ENCODE peak calls at places on chromosomes 6 and 20, in four cellular contexts. Q is mesothelial cell of epicardium, N is Caki2, I is WTC11. G is an unnamed sample.

GRCh38 chr6:143598466-143599080 is 79.2 kb upstream of the PHACTR2 start:
- DNase-seq in Q (no peak), I (no peak), N (no peak), G (no peak)

GRCh38 chr6:70112686-70113570 is 190.0 kb downstream of the COL9A1 start:
- DNase-seq in N (peak), Q (no peak), I (no peak), G (no peak)

GRCh38 chr6:33761922-33762629 is 15.4 kb upstream of the IP6K3 start:
- DNase-seq in Q (no peak), N (peak), I (peak), G (no peak)

GRCh38 chr20:61818746-61819483 is 246.8 kb downstream of the TAF4 start:
- DNase-seq in N (no peak), I (no peak), Q (no peak), G (no peak)

GRCh38 chr6:12132351-12133222 is 120.5 kb downstream of the HIVEP1 start:
- DNase-seq in Q (no peak), I (no peak), N (no peak), G (no peak)

GRCh38 chr6:108083349-108083748 is 8.8 kb upstream of the OSTM1 start:
- DNase-seq in Q (no peak), I (no peak), N (no peak), G (no peak)

GRCh38 chr20:18712877-18713276 is 100.7 kb upstream of the SCP2D1 start:
- DNase-seq in I (peak), Q (no peak), N (no peak), G (no peak)

GRCh38 chr6:53043626-53044025 is 21.6 kb upstream of the FBXO9 start:
- DNase-seq in N (no peak), I (no peak), Q (no peak), G (no peak)

GRCh38 chr20:14288341-14289330 is 48.8 kb downstream of the FLRT3 start:
- DNase-seq in Q (no peak), I (no peak), N (peak), G (no peak)

GRCh38 chr20:59866338-59866737 is 67.1 kb downstream of the SYCP2 start:
- DNase-seq in Q (no peak), I (no peak), N (no peak), G (no peak)

GRCh38 chr6:42017021-42017643 is 33.2 kb upstream of the TAF8 start:
- DNase-seq in Q (no peak), I (no peak), N (peak), G (no peak)

GRCh38 chr6:27669278-27669797 is 196.4 kb upstream of the ZNF184 start:
- DNase-seq in I (no peak), N (peak), Q (no peak), G (no peak)

GRCh38 chr6:35402856-35403191 is 49.3 kb upstream of the FANCE start:
- DNase-seq in N (no peak), I (no peak), Q (no peak), G (no peak)

GRCh38 chr20:17957505-17958325 is 10.9 kb downstream of the SNX5 start:
- DNase-seq in Q (no peak), N (no peak), I (no peak), G (no peak)

GRCh38 chr6:127966616-127967015 is 65.8 kb upstream of the THEMIS start:
- DNase-seq in N (no peak), I (no peak), Q (no peak), G (no peak)

GRCh38 chr6:100633096-100633766 is 168.5 kb upstream of the SIM1 start:
- DNase-seq in Q (no peak), N (peak), I (no peak), G (no peak)